ENCODE peak calls at places on chromosomes 1 and 21, in seven cellular contexts. C is hepatocyte, J is HL-60, Z is Peyer's patch, V is right cardiac atrium, U is PC-3, F is caudate nucleus. Y is an unnamed sample.

GRCh38 chr1:153519242-153519641 is 16.5 kb downstream of the S100A6 start:
- DNase-seq in J (no peak), U (no peak), V (no peak), Z (no peak), F (no peak), C (no peak), Y (no peak)

GRCh38 chr1:1832151-1832550 is 53.9 kb upstream of the NADK start:
- DNase-seq in Z (no peak), J (no peak), U (no peak), F (no peak), V (no peak), C (no peak), Y (no peak)

GRCh38 chr1:196690582-196690981 is 38.7 kb downstream of the CFH start:
- DNase-seq in Z (no peak), V (no peak), C (no peak), F (no peak), J (no peak), U (no peak), Y (no peak)

GRCh38 chr1:226586650-226587443 is 38.3 kb downstream of the STUM start:
- DNase-seq in U (no peak), J (no peak), C (no peak), V (no peak), F (no peak), Z (no peak), Y (no peak)

GRCh38 chr1:25619101-25619890 is 2.7 kb downstream of the MAN1C1 start:
- DNase-seq in V (peak; percentile 68), C (peak; percentile 52), Z (peak; percentile 58), J (no peak), U (peak; percentile 19), F (peak; percentile 32), Y (peak; percentile 45)

GRCh38 chr1:27179373-27179772 is 24.4 kb upstream of the SLC9A1 start:
- DNase-seq in F (no peak), C (no peak), J (no peak), U (peak; percentile 15), V (no peak), Z (no peak), Y (no peak)

GRCh38 chr1:51990478-51990965 is at the start of gene RAB3B:
- DNase-seq in V (peak; percentile 78), U (peak; percentile 77), F (no peak), Z (peak; percentile 83), J (peak; percentile 25), C (peak; percentile 92), Y (no peak)

GRCh38 chr1:154730251-154730650 is 122.3 kb upstream of the ADAR start:
- DNase-seq in U (peak; percentile 86), Z (no peak), J (no peak), C (peak; percentile 35), F (no peak), V (no peak), Y (no peak)

GRCh38 chr1:51729824-51730284 is 113.0 kb downstream of the OSBPL9 start:
- DNase-seq in Z (no peak), C (peak; percentile 56), U (no peak), V (peak; percentile 65), J (no peak), F (no peak), Y (no peak)

GRCh38 chr1:111274653-111275052 is 16.0 kb upstream of the CHIA start:
- DNase-seq in U (no peak), V (no peak), C (no peak), Z (no peak), F (no peak), J (no peak), Y (no peak)

GRCh38 chr1:18373882-18374493 is 106.7 kb upstream of the KLHDC7A start:
- DNase-seq in V (no peak), U (no peak), F (no peak), Z (no peak), J (peak; percentile 2), C (no peak), Y (no peak)

GRCh38 chr21:39218082-39218409 is 34.8 kb upstream of the PSMG1 start:
- DNase-seq in F (no peak), V (no peak), Z (no peak), J (no peak), U (no peak), C (no peak), Y (no peak)

GRCh38 chr1:73537400-73537799 is 660.6 kb downstream of the LRRIQ3 start:
- DNase-seq in C (no peak), F (no peak), Z (no peak), V (no peak), U (no peak), J (no peak), Y (no peak)

GRCh38 chr1:186421446-186421845 is 39.5 kb downstream of the PDC start:
- DNase-seq in U (no peak), Z (no peak), F (no peak), J (no peak), V (no peak), C (no peak), Y (no peak)

GRCh38 chr1:201551877-201552731 is 13.2 kb downstream of the NAV1 start:
- DNase-seq in F (peak; percentile 84), Z (no peak), U (peak; percentile 50), V (no peak), J (no peak), C (no peak), Y (peak; percentile 76)

GRCh38 chr1:86195281-86195680 is 38.7 kb upstream of the COL24A1 start:
- DNase-seq in V (no peak), J (no peak), F (no peak), Z (no peak), U (no peak), C (no peak), Y (no peak)

GRCh38 chr1:88060112-88060673 is 623.9 kb upstream of the PKN2 start:
- DNase-seq in J (no peak), C (no peak), V (no peak), F (no peak), U (no peak), Z (no peak), Y (no peak)

DNA sequence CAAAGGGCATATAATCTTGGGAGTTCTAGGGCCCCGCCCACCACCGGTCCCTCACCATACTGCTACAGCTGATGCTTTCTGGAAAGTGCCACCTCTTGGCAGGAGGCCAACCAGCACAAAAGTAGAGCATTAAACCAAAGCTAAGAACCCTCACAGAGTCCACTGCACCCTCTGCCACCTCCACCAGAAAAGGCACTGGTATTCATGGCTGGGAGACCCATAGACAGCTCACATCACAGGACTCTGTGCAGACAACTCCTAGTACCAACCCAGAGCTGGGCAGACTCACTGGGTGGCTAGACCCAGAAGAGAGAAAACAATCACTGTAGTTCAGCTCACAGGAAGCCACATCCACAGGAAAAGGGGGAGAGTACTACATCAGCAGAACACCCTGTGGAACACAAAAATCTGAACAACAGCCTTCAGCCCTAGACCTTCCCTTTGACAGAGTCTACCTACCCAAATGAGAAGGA is 10.8 kb downstream of the THEM4 start:
- DNase-seq in Z (peak; percentile 68), J (no peak), V (peak; percentile 66), C (no peak), F (no peak), U (no peak), Y (no peak)
- H3K27ac ChIP-seq in Z (peak overlapping the region; percentile 62), J (no peak overlapping the region), V (no peak overlapping the region), C (peak overlapping the region; percentile 19), F (no peak overlapping the region), U (no peak overlapping the region), Y (no peak overlapping the region)

GRCh38 chr1:41315482-41315823 is 45.8 kb upstream of the FOXO6 start:
- DNase-seq in U (no peak), Z (no peak), J (no peak), C (no peak), F (no peak), V (no peak), Y (no peak)

GRCh38 chr1:41314376-41314775 is 46.9 kb upstream of the FOXO6 start:
- DNase-seq in U (no peak), J (no peak), C (no peak), F (no peak), V (no peak), Z (no peak), Y (no peak)

GRCh38 chr1:41314781-41315481 is 46.3 kb upstream of the FOXO6 start:
- DNase-seq in V (no peak), J (no peak), F (no peak), C (peak; percentile 41), Z (no peak), U (no peak), Y (no peak)

GRCh38 chr1:41317356-41317755 is 43.9 kb upstream of the FOXO6 start:
- DNase-seq in Z (no peak), U (peak; percentile 65), C (no peak), V (no peak), F (no peak), J (no peak), Y (no peak)

DNA sequence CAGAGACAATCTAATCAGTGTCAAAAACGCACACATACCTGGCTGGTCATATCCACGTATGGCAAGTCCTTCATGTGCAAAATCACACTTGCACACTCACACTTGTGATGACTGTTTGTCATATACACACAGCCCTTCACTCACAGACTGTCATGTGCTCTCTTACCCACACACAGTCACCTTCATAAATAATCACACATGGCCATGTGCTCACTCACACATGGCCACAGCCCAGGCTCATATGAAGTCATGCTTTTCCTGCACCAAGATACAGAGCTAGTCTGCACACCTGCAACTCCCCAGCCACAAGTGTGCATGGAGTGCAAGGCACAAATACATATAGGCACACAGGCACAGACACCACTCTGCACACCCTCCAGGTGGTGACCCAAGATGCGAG is 45.4 kb upstream of the FOXO6 start:
- DNase-seq in C (no peak), Z (no peak), J (no peak), V (no peak), F (no peak), U (no peak), Y (no peak)
- H3K27ac ChIP-seq in C (no peak overlapping the region), Z (no peak overlapping the region), J (no peak overlapping the region), V (no peak overlapping the region), F (no peak overlapping the region), U (no peak overlapping the region), Y (no peak overlapping the region)

GRCh38 chr1:13764533-13764932 is 64.5 kb downstream of the PRDM2 start:
- DNase-seq in J (no peak), C (no peak), Z (no peak), U (no peak), V (no peak), F (no peak), Y (no peak)
- H3K27ac ChIP-seq in J (no peak overlapping the region), C (no peak overlapping the region), Z (no peak overlapping the region), U (no peak overlapping the region), V (no peak overlapping the region), F (no peak overlapping the region), Y (no peak overlapping the region)

GRCh38 chr1:7614576-7615074 is 156.5 kb upstream of the VAMP3 start:
- DNase-seq in Z (no peak), U (no peak), F (no peak), C (no peak), J (no peak), V (peak; percentile 20), Y (no peak)
- H3K27ac ChIP-seq in Z (no peak overlapping the region), U (no peak overlapping the region), F (no peak overlapping the region), C (no peak overlapping the region), J (no peak overlapping the region), V (peak overlapping the region; percentile 53), Y (no peak overlapping the region)